ENCODE peak calls at places on chromosome 19, in seven cellular contexts. X is stimulated activated CD4-positive, alpha-beta T cell treated with anti-CD3 and anti-CD28 coated beads, Interleukin-1b, Interleukin-23, amount 100 ng/mL, for 24 hours; O is thoracic aorta; F is aorta; T is cardiac muscle cell; W is T-cell; D is stimulated activated CD8-positive, alpha-beta memory T cell treated with anti-CD3 and anti-CD28 coated beads, Interleukin-4, amount 100 ng/mL, for 48 hours. J is an unnamed sample.

GRCh38 chr19:33279430-33280350 is 22.6 kb downstream of the CEBPA start:
- DNase-seq in X (no peak), O (no peak), F (peak), T (no peak), W (no peak), D (no peak), J (no peak)

GRCh38 chr19:47663911-47664771 is 49.1 kb upstream of the EHD2 start:
- DNase-seq in X (no peak), O (peak), F (peak), T (peak), W (no peak), D (no peak), J (no peak)

GRCh38 chr19:16180611-16181010 is 4.6 kb upstream of the FAM32A start:
- DNase-seq in X (no peak), O (no peak), F (no peak), T (peak), W (no peak), D (no peak), J (no peak)

GRCh38 chr19:17484520-17485180 is 14.3 kb downstream of the SLC27A1 start:
- DNase-seq in X (no peak), O (no peak), F (no peak), T (no peak), W (no peak), D (no peak), J (no peak)

GRCh38 chr19:15173746-15174404 is 26.9 kb downstream of the NOTCH3 start:
- DNase-seq in X (no peak), O (no peak), F (no peak), T (peak), W (no peak), D (no peak), J (no peak)

GRCh38 chr19:45478454-45479238 is 10.8 kb downstream of the FOSB start:
- DNase-seq in X (peak), O (peak), F (peak), T (peak), W (peak), D (peak), J (peak)

GRCh38 chr19:3723110-3723488 is 14.9 kb downstream of the TJP3 start:
- DNase-seq in X (no peak), O (no peak), F (no peak), T (no peak), W (no peak), D (no peak), J (no peak)

GRCh38 chr19:7655581-7655980 is 13.3 kb upstream of the RETN start:
- DNase-seq in X (no peak), O (no peak), F (no peak), T (no peak), W (no peak), D (no peak), J (no peak)

GRCh38 chr19:30857966-30858490 is 485.8 kb downstream of the ZNF536 start:
- DNase-seq in X (no peak), O (no peak), F (no peak), T (no peak), W (no peak), D (no peak), J (no peak)

GRCh38 chr19:1492474-1493006 is 1.6 kb downstream of the REEP6 start:
- DNase-seq in X (no peak), O (no peak), F (no peak), T (no peak), W (no peak), D (no peak), J (no peak)

GRCh38 chr19:29524912-29525870 is 603 bp upstream of the VSTM2B start:
- DNase-seq in X (no peak), O (no peak), F (no peak), T (no peak), W (no peak), D (peak), J (no peak)

GRCh38 chr19:48396871-48397176 is 3.4 kb downstream of the GRIN2D start:
- DNase-seq in X (no peak), O (no peak), F (no peak), T (no peak), W (no peak), D (no peak), J (no peak)

GRCh38 chr19:10911579-10912363 is 16.7 kb downstream of the YIPF2 start:
- DNase-seq in X (no peak), O (no peak), F (no peak), T (no peak), W (no peak), D (no peak), J (no peak)

GRCh38 chr19:38901683-38902082 is 1.9 kb downstream of the NFKBIB start:
- DNase-seq in X (no peak), O (no peak), F (no peak), T (no peak), W (no peak), D (no peak), J (no peak)

GRCh38 chr19:40921005-40921897 is 39.2 kb upstream of the CYP2A7 start:
- DNase-seq in X (no peak), O (no peak), F (no peak), T (peak), W (no peak), D (no peak), J (no peak)

GRCh38 chr19:36418287-36419001 is at the start of gene ZFP82:
- DNase-seq in X (peak), O (no peak), F (peak), T (peak), W (peak), D (peak), J (no peak)

GRCh38 chr19:35260694-35261304 is 8.0 kb upstream of the USF2 start:
- DNase-seq in X (no peak), O (no peak), F (peak), T (no peak), W (no peak), D (peak), J (no peak)

GRCh38 chr19:13211426-13212308 is 61.5 kb downstream of the IER2 start:
- DNase-seq in X (no peak), O (no peak), F (no peak), T (no peak), W (no peak), D (no peak), J (no peak)

GRCh38 chr19:46392252-46392801 is 21.0 kb downstream of the CCDC8 start:
- DNase-seq in X (no peak), O (no peak), F (peak), T (peak), W (no peak), D (no peak), J (no peak)